ENCODE peak calls at places on chromosome 11, in ten cellular contexts. A is PC-9; L is cardiac muscle cell; W is IMR-90; M is ovary; N is lower lobe of right lung; V is HCT116; G is prostate gland; K is left lung; Q is CD4-positive, alpha-beta T cell. J is an unnamed sample.

GRCh38 chr11:74195828-74196227 is 24.7 kb downstream of the PPME1 start:
- DNase-seq in A (no peak), L (no peak), W (peak; percentile 26), M (no peak), N (no peak), V (no peak), G (no peak), K (no peak), Q (no peak), J (no peak)

GRCh38 chr11:15981292-15981691 is 375.1 kb downstream of the SOX6 start:
- DNase-seq in A (no peak), L (no peak), W (no peak), M (no peak), N (no peak), V (no peak), G (no peak), K (no peak), Q (no peak), J (no peak)

GRCh38 chr11:130369141-130369691 is 54.5 kb upstream of the ZBTB44 start:
- DNase-seq in A (no peak), L (no peak), W (no peak), M (no peak), N (no peak), V (no peak), G (no peak), K (no peak), Q (no peak), J (no peak)

GRCh38 chr11:73248526-73249185 is 23.5 kb upstream of the P2RY6 start:
- DNase-seq in A (no peak), L (no peak), W (no peak), M (no peak), N (no peak), V (no peak), G (no peak), K (no peak), Q (no peak), J (no peak)

GRCh38 chr11:69666752-69667536 is 8.2 kb downstream of the LTO1 start:
- DNase-seq in A (no peak), L (no peak), W (no peak), M (no peak), N (no peak), V (no peak), G (no peak), K (no peak), Q (no peak), J (no peak)

GRCh38 chr11:102453286-102453797 is 777 bp upstream of the TMEM123 start:
- DNase-seq in A (peak; percentile 52), L (no peak), W (no peak), M (peak; percentile 23), N (no peak), V (no peak), G (peak; percentile 49), K (no peak), Q (no peak), J (no peak)

GRCh38 chr11:21572210-21572609 is 620.7 kb upstream of the ANO5 start:
- DNase-seq in A (no peak), L (no peak), W (no peak), M (no peak), N (no peak), V (no peak), G (no peak), K (no peak), Q (no peak), J (no peak)

GRCh38 chr11:22539851-22540376 is 85.7 kb downstream of the FANCF start:
- DNase-seq in A (no peak), L (peak; percentile 20), W (peak; percentile 28), M (no peak), N (no peak), V (no peak), G (no peak), K (no peak), Q (no peak), J (peak; percentile 52)

GRCh38 chr11:107928046-107928766 is at the start of gene RAB39A:
- DNase-seq in A (peak; percentile 62), L (peak; percentile 96), W (peak; percentile 79), M (peak; percentile 19), N (peak; percentile 93), V (peak; percentile 90), G (peak; percentile 80), K (peak; percentile 95), Q (peak; percentile 20), J (peak; percentile 98)

GRCh38 chr11:107018274-107018901 is at the start of gene GUCY1A2:
- DNase-seq in A (no peak), L (peak; percentile 46), W (no peak), M (peak; percentile 21), N (peak; percentile 42), V (no peak), G (peak; percentile 11), K (peak; percentile 65), Q (no peak), J (no peak)

GRCh38 chr11:4748435-4748834 is 21.3 kb downstream of the OR51F1 start:
- DNase-seq in A (no peak), L (no peak), W (peak; percentile 11), M (no peak), N (no peak), V (no peak), G (no peak), K (no peak), Q (no peak), J (no peak)

GRCh38 chr11:74412733-74413359 is 14.6 kb upstream of the PGM2L1 start:
- DNase-seq in A (no peak), L (no peak), W (no peak), M (no peak), N (no peak), V (no peak), G (no peak), K (no peak), Q (no peak), J (peak; percentile 13)

GRCh38 chr11:12769834-12770345 is 95.7 kb downstream of the TEAD1 start:
- DNase-seq in A (peak; percentile 94), L (no peak), W (peak; percentile 75), M (no peak), N (no peak), V (peak; percentile 18), G (no peak), K (no peak), Q (no peak), J (peak; percentile 83)

GRCh38 chr11:17571431-17572358 is 24.6 kb downstream of the OTOG start:
- DNase-seq in A (no peak), L (no peak), W (no peak), M (no peak), N (no peak), V (no peak), G (no peak), K (no peak), Q (no peak), J (no peak)

GRCh38 chr11:45621541-45621940 is 43.9 kb downstream of the CHST1 start:
- DNase-seq in A (no peak), L (no peak), W (no peak), M (no peak), N (no peak), V (no peak), G (no peak), K (no peak), Q (no peak), J (no peak)

GRCh38 chr11:111836162-111836561 is 35.2 kb downstream of the ALG9 start:
- DNase-seq in A (no peak), L (no peak), W (no peak), M (no peak), N (no peak), V (no peak), G (no peak), K (no peak), Q (no peak), J (no peak)

GRCh38 chr11:69644071-69644961 is 3.4 kb downstream of the CCND1 start:
- DNase-seq in A (peak; percentile 74), L (peak; percentile 74), W (peak; percentile 92), M (peak; percentile 51), N (peak; percentile 92), V (no peak), G (peak; percentile 85), K (peak; percentile 93), Q (no peak), J (no peak)

DNA sequence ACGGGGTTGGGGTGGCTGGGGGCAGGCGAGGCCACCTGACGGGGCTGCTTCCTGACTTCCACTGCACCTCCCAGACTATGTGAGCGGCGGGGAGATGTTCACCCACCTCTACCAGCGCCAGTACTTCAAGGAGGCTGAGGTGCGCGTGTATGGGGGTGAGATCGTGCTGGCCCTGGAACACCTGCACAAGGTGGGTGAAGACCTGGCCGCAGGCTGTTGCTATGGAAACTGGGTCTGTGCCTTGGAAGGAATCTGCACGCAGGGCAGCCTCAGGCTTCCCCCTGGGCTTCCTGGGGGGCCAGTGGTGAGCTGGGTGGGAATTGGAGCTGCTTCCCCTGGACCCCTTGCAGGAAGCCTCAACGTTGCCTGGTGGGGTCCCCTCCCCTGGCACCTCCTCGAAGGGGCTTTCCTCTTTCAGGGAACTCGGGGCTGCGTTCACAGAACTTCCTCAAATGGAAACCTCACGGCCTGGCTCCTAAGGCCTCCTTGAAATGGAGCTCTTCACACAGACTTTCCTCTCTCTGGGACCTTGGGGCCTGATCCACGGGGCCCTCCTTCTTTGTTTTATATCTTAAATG is 1.5 kb downstream of the RPS6KA4 start:
- DNase-seq in A (no peak), L (no peak), W (no peak), M (no peak), N (no peak), V (no peak), G (no peak), K (no peak), Q (no peak), J (no peak)
- H3K27ac ChIP-seq in A (no peak overlapping the region), L (no peak overlapping the region), W (no peak overlapping the region), M (no peak overlapping the region), N (no peak overlapping the region), V (no peak overlapping the region), G (no peak overlapping the region), K (no peak overlapping the region), Q (no peak overlapping the region), J (peak overlapping the region; percentile 98)

GRCh38 chr11:83192846-83193245 is 666 bp upstream of the ANKRD42 start:
- DNase-seq in A (no peak), L (no peak), W (no peak), M (no peak), N (no peak), V (no peak), G (no peak), K (no peak), Q (no peak), J (peak; percentile 7)
- TF ChIP-seq CTCF in A (no peak), L (no peak), W (no peak), M (no peak), N (no peak), V (no peak), G (no peak), K (no peak), Q (no peak), J (no peak)

GRCh38 chr11:64745523-64746328 is 1.8 kb upstream of the RASGRP2 start:
- DNase-seq in A (no peak), L (peak; percentile 91), W (peak; percentile 22), M (peak; percentile 79), N (peak; percentile 90), V (no peak), G (peak; percentile 36), K (peak; percentile 95), Q (peak; percentile 75), J (no peak)
- H3K27ac ChIP-seq in A (no peak overlapping the region), L (peak overlapping the region; percentile 61), W (no peak overlapping the region), M (peak overlapping the region; percentile 19), N (peak overlapping the region; percentile 94), V (no peak overlapping the region), G (peak overlapping the region; percentile 77), K (peak overlapping the region; percentile 99), Q (peak overlapping the region; percentile 99), J (no peak overlapping the region)

DNA sequence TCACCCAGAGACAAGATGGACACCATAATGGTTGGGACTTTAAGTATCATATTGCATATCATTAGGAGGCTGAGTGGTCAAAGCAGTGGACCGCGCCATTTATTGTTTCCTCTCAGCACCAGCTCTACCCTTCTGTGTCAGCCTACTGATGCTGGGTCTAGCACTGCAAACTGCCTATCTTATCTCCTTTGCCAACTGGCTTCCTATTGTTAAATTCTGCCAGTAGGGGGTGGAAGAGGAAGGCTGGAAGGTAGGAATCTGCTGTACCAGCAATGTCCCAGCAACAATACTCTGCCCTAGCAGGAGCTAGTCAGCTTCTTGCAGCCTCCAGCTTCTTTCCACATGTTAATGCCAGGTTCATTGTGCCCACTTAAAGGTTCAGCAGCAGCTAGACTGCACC is 367.1 kb upstream of the PDGFD start:
- DNase-seq in A (no peak), L (no peak), W (no peak), M (no peak), N (no peak), V (no peak), G (no peak), K (no peak), Q (no peak), J (no peak)
- TF ChIP-seq CTCF in A (no peak), L (no peak), W (peak; percentile 20), M (no peak), N (no peak), V (no peak), G (no peak), K (peak; percentile 8), Q (peak; percentile 16), J (no peak)

J was measured in RWPE1.